ENCODE peak calls at places on chromosomes 4 and X, in seven cellular contexts. One of them, this sample, is unnamed. For H3K4me1, the result is how much of the 10 kb centered on the place peaks cover.

GRCh38 chr4:182354106-182354505 is 110.9 kb downstream of the TENM3 start:
- DNase-seq in GM12878: no peak
- DNase-seq in HCT116: no peak
- DNase-seq in H1: no peak
- DNase-seq in SK-N-SH: no peak
- DNase-seq in K562: no peak
- DNase-seq in HepG2: no peak
- DNase-seq in this sample: no peak

GRCh38 chr4:102429553-102429952 is 71.6 kb upstream of the NFKB1 start:
- DNase-seq in GM12878: no peak
- DNase-seq in HCT116: peak
- DNase-seq in H1: no peak
- DNase-seq in SK-N-SH: no peak
- DNase-seq in K562: no peak
- DNase-seq in HepG2: no peak
- DNase-seq in this sample: no peak

GRCh38 chr4:138897818-138898226 is 117.8 kb upstream of the NOCT start:
- DNase-seq in GM12878: no peak
- DNase-seq in HCT116: no peak
- DNase-seq in H1: no peak
- DNase-seq in SK-N-SH: peak
- DNase-seq in K562: peak
- DNase-seq in HepG2: peak
- DNase-seq in this sample: no peak

GRCh38 chr4:31089815-31090214 is 369.6 kb downstream of the PCDH7 start:
- DNase-seq in GM12878: no peak
- DNase-seq in HCT116: peak
- DNase-seq in H1: no peak
- DNase-seq in SK-N-SH: no peak
- DNase-seq in K562: no peak
- DNase-seq in HepG2: no peak
- DNase-seq in this sample: no peak

GRCh38 chr4:2927696-2928075 is 35.5 kb downstream of the NOP14 start:
- DNase-seq in GM12878: no peak
- DNase-seq in HCT116: no peak
- DNase-seq in H1: no peak
- DNase-seq in SK-N-SH: no peak
- DNase-seq in K562: no peak
- DNase-seq in HepG2: no peak
- DNase-seq in this sample: no peak

GRCh38 chrX:134453631-134454030 is 6.3 kb upstream of the HPRT1 start:
- DNase-seq in GM12878: no peak
- DNase-seq in HCT116: no peak
- DNase-seq in H1: no peak
- DNase-seq in SK-N-SH: no peak
- DNase-seq in K562: peak
- DNase-seq in HepG2: no peak
- DNase-seq in this sample: no peak

GRCh38 chrX:132480581-132481203 is 8.1 kb downstream of the MBNL3 start:
- DNase-seq in GM12878: peak
- DNase-seq in HCT116: no peak
- DNase-seq in H1: no peak
- DNase-seq in SK-N-SH: no peak
- DNase-seq in K562: no peak
- DNase-seq in HepG2: peak
- DNase-seq in this sample: no peak

GRCh38 chrX:131816551-131817136 is 206.5 kb upstream of the STK26 start:
- DNase-seq in GM12878: peak
- DNase-seq in HCT116: no peak
- DNase-seq in H1: no peak
- DNase-seq in SK-N-SH: peak
- DNase-seq in K562: no peak
- DNase-seq in HepG2: no peak
- DNase-seq in this sample: no peak

GRCh38 chrX:69083361-69083760 is 81.9 kb downstream of the PJA1 start:
- DNase-seq in GM12878: no peak
- DNase-seq in HCT116: no peak
- DNase-seq in H1: no peak
- DNase-seq in SK-N-SH: no peak
- DNase-seq in K562: no peak
- DNase-seq in HepG2: no peak
- DNase-seq in this sample: no peak

GRCh38 chrX:101595739-101596419 is 21.9 kb downstream of the ARMCX6 start:
- DNase-seq in GM12878: peak
- DNase-seq in HCT116: peak
- DNase-seq in H1: no peak
- DNase-seq in SK-N-SH: peak
- DNase-seq in K562: peak
- DNase-seq in HepG2: peak
- DNase-seq in this sample: peak

GRCh38 chr4:153529646-153530045 is 63.5 kb downstream of the TMEM131L start:
- DNase-seq in GM12878: no peak
- DNase-seq in HCT116: no peak
- DNase-seq in H1: no peak
- DNase-seq in SK-N-SH: no peak
- DNase-seq in K562: no peak
- DNase-seq in HepG2: no peak
- DNase-seq in this sample: no peak

GRCh38 chrX:109889289-109890006 is 113.5 kb upstream of the TMEM164 start:
- DNase-seq in GM12878: peak
- DNase-seq in HCT116: no peak
- DNase-seq in H1: no peak
- DNase-seq in SK-N-SH: no peak
- DNase-seq in K562: peak
- DNase-seq in HepG2: peak
- DNase-seq in this sample: no peak

GRCh38 chr4:84401669-84402068 is 97.4 kb downstream of the NKX6-1 start:
- DNase-seq in GM12878: no peak
- DNase-seq in HCT116: peak
- DNase-seq in H1: no peak
- DNase-seq in SK-N-SH: no peak
- DNase-seq in K562: no peak
- DNase-seq in HepG2: no peak
- DNase-seq in this sample: no peak

GRCh38 chr4:150768492-150768891 is 186.5 kb downstream of the MAB21L2 start:
- DNase-seq in GM12878: no peak
- DNase-seq in HCT116: no peak
- DNase-seq in H1: no peak
- DNase-seq in SK-N-SH: no peak
- DNase-seq in K562: no peak
- DNase-seq in HepG2: no peak
- DNase-seq in this sample: no peak

GRCh38 chr4:17958185-17958584 is 63.4 kb downstream of the LCORL start:
- DNase-seq in GM12878: no peak
- DNase-seq in HCT116: no peak
- DNase-seq in H1: no peak
- DNase-seq in SK-N-SH: no peak
- DNase-seq in K562: no peak
- DNase-seq in HepG2: no peak
- DNase-seq in this sample: no peak

GRCh38 chrX:97882306-97882705 is 998.6 kb downstream of the RPA4 start:
- DNase-seq in GM12878: no peak
- DNase-seq in HCT116: no peak
- DNase-seq in H1: no peak
- DNase-seq in SK-N-SH: no peak
- DNase-seq in K562: no peak
- DNase-seq in HepG2: no peak
- DNase-seq in this sample: no peak

GRCh38 chr4:96642486-96642885 is 802.6 kb downstream of the PDHA2 start:
- DNase-seq in GM12878: no peak
- DNase-seq in HCT116: no peak
- DNase-seq in H1: no peak
- DNase-seq in SK-N-SH: no peak
- DNase-seq in K562: no peak
- DNase-seq in HepG2: no peak
- DNase-seq in this sample: peak

GRCh38 chrX:65745992-65746391 is 78.5 kb downstream of the MSN start:
- DNase-seq in GM12878: no peak
- DNase-seq in HCT116: no peak
- DNase-seq in H1: no peak
- DNase-seq in SK-N-SH: no peak
- DNase-seq in K562: peak
- DNase-seq in HepG2: no peak
- DNase-seq in this sample: no peak

GRCh38 chr4:115548123-115548522 is 434.7 kb upstream of the NDST4 start:
- DNase-seq in GM12878: no peak
- DNase-seq in HCT116: no peak
- DNase-seq in H1: no peak
- DNase-seq in SK-N-SH: no peak
- DNase-seq in K562: no peak
- DNase-seq in HepG2: no peak
- DNase-seq in this sample: no peak

GRCh38 chr4:42302348-42302747 is 94.9 kb upstream of the SHISA3 start:
- DNase-seq in GM12878: no peak
- DNase-seq in HCT116: peak
- DNase-seq in H1: no peak
- DNase-seq in SK-N-SH: peak
- DNase-seq in K562: peak
- DNase-seq in HepG2: peak
- DNase-seq in this sample: peak

GRCh38 chr4:13516315-13516860 is 27.9 kb downstream of the NKX3-2 start:
- DNase-seq in GM12878: no peak
- DNase-seq in HCT116: no peak
- DNase-seq in H1: no peak
- DNase-seq in SK-N-SH: no peak
- DNase-seq in K562: no peak
- DNase-seq in HepG2: no peak
- DNase-seq in this sample: no peak

GRCh38 chrX:20414066-20414465 is 147.4 kb upstream of the RPS6KA3 start:
- DNase-seq in GM12878: no peak
- DNase-seq in HCT116: no peak
- DNase-seq in H1: no peak
- DNase-seq in SK-N-SH: no peak
- DNase-seq in K562: no peak
- DNase-seq in HepG2: no peak
- DNase-seq in this sample: no peak

GRCh38 chr4:3524920-3525319 is 7.3 kb downstream of the LRPAP1 start:
- DNase-seq in GM12878: no peak
- DNase-seq in HCT116: no peak
- DNase-seq in H1: no peak
- DNase-seq in SK-N-SH: no peak
- DNase-seq in K562: no peak
- DNase-seq in HepG2: no peak
- DNase-seq in this sample: no peak

GRCh38 chrX:42943051-42943450 is 165.1 kb upstream of the PPP1R2C start:
- DNase-seq in GM12878: no peak
- DNase-seq in HCT116: no peak
- DNase-seq in H1: no peak
- DNase-seq in SK-N-SH: no peak
- DNase-seq in K562: no peak
- DNase-seq in HepG2: peak
- DNase-seq in this sample: no peak

GRCh38 chr4:25827373-25827772 is 35.4 kb downstream of the SEL1L3 start:
- DNase-seq in GM12878: no peak
- DNase-seq in HCT116: no peak
- DNase-seq in H1: no peak
- DNase-seq in SK-N-SH: no peak
- DNase-seq in K562: no peak
- DNase-seq in HepG2: no peak
- DNase-seq in this sample: no peak

DNA sequence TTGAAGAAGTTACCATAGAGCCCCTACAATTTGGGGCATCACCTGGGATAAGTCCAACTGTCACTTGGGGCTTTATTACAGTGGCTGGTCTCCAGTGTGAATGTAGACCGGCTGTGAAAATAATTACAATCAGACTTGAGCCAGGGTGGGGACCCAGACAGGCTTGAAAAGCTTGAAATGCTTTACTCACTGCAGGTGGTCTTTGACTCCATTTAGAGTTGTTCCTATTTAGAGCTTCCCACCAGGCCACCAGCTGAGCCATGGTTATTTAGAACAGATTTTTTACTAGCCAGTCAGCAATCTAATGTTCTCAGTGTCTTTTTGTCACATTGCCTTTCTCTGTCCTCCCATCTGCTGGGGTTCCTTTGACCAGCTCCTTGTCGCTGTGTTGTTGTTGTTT is 5.7 kb downstream of the ARHGAP10 start:
- DNase-seq in GM12878: no peak
- DNase-seq in HCT116: no peak
- DNase-seq in H1: no peak
- DNase-seq in SK-N-SH: no peak
- DNase-seq in K562: no peak
- DNase-seq in HepG2: no peak
- DNase-seq in this sample: no peak
- H3K4me1 ChIP-seq in GM12878: under half
- H3K4me1 ChIP-seq in HCT116: under half
- H3K4me1 ChIP-seq in H1: under half
- H3K4me1 ChIP-seq in SK-N-SH: under half
- H3K4me1 ChIP-seq in K562: under half
- H3K4me1 ChIP-seq in HepG2: under half
- H3K4me1 ChIP-seq in this sample: under half

GRCh38 chr4:133969202-133969873 is 232.3 kb downstream of the PABPC4L start:
- DNase-seq in GM12878: no peak
- DNase-seq in HCT116: no peak
- DNase-seq in H1: no peak
- DNase-seq in SK-N-SH: peak
- DNase-seq in K562: peak
- DNase-seq in HepG2: no peak
- DNase-seq in this sample: no peak

GRCh38 chr4:133968174-133968573 is 233.4 kb downstream of the PABPC4L start:
- DNase-seq in GM12878: no peak
- DNase-seq in HCT116: no peak
- DNase-seq in H1: no peak
- DNase-seq in SK-N-SH: no peak
- DNase-seq in K562: no peak
- DNase-seq in HepG2: no peak
- DNase-seq in this sample: no peak
- TF ChIP-seq YY1 in GM12878: no peak
- TF ChIP-seq YY1 in HCT116: no peak
- TF ChIP-seq YY1 in H1: no peak
- TF ChIP-seq YY1 in SK-N-SH: no peak
- TF ChIP-seq YY1 in K562: no peak
- TF ChIP-seq YY1 in HepG2: no peak
- TF ChIP-seq YY1 in this sample: no peak

GRCh38 chr4:186900980-186901379 is 177.3 kb upstream of the FAT1 start:
- DNase-seq in GM12878: no peak
- DNase-seq in HCT116: no peak
- DNase-seq in H1: no peak
- DNase-seq in SK-N-SH: no peak
- DNase-seq in K562: no peak
- DNase-seq in HepG2: peak
- DNase-seq in this sample: no peak
- H3K4me1 ChIP-seq in GM12878: under half
- H3K4me1 ChIP-seq in HCT116: under half
- H3K4me1 ChIP-seq in H1: under half
- H3K4me1 ChIP-seq in SK-N-SH: under half
- H3K4me1 ChIP-seq in K562: under half
- H3K4me1 ChIP-seq in HepG2: under half
- H3K4me1 ChIP-seq in this sample: under half

DNA sequence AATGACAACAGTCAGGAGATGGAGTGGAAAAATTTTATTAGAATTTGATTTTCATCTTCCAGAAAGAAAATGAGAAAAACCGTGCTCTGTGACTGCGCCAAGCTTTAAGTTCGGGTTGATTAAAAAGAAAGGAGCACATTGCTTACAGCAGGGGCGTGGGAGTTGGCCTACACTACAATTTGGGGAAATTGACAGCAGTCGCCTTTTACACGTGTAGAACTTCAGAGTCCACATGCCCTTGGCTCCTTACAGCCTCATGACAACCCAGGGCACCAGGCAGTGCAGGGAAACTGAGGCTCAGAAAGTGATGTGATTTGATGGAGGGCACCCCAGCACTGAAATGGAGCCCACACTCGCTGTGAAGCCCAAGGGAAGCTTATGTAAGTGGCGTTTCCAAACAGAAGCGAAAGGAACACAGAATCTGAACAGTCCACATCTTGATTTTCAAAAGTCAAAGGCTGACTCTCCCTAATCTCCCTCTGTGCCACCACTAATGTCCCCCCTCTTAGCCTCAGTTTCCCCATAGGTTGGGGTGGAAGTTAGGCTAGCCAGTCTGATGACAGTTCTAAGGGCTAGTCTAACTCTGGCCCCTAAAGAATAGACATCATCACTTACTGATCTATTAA is 5.5 kb downstream of the PPP2R2C start:
- DNase-seq in GM12878: no peak
- DNase-seq in HCT116: no peak
- DNase-seq in H1: no peak
- DNase-seq in SK-N-SH: no peak
- DNase-seq in K562: no peak
- DNase-seq in HepG2: no peak
- DNase-seq in this sample: no peak
- TF ChIP-seq YY1 in GM12878: no peak
- TF ChIP-seq YY1 in HCT116: no peak
- TF ChIP-seq YY1 in H1: no peak
- TF ChIP-seq YY1 in SK-N-SH: no peak
- TF ChIP-seq YY1 in K562: no peak
- TF ChIP-seq YY1 in HepG2: no peak
- TF ChIP-seq YY1 in this sample: no peak